ENCODE peak calls at places on chromosomes 6 and 20, in nine cellular contexts. Q, N, J, V, Y, S, W, A and G are unnamed samples.

GRCh38 chr20:34705008-34705382 is 851 bp downstream of the TP53INP2 start:
- DNase-seq in Q (no peak), N (no peak), J (no peak), V (no peak), Y (no peak), S (no peak), W (no peak), A (no peak), G (no peak)

GRCh38 chr6:48658910-48659309 is 547.9 kb upstream of the PTCHD4 start:
- DNase-seq in Q (no peak), N (no peak), J (no peak), V (peak), Y (no peak), S (no peak), W (no peak), A (no peak), G (no peak)

GRCh38 chr6:148658701-148659100 is 88.1 kb upstream of the UST start:
- DNase-seq in Q (no peak), N (no peak), J (no peak), V (no peak), Y (no peak), S (no peak), W (no peak), A (no peak), G (no peak)

GRCh38 chr6:109455502-109456282 is at the start of gene MICAL1:
- DNase-seq in Q (peak), N (peak), J (peak), V (peak), Y (no peak), S (peak), W (peak), A (peak), G (peak)

GRCh38 chr20:43322851-43323250 is 133.1 kb upstream of the PTPRT start:
- DNase-seq in Q (no peak), N (no peak), J (no peak), V (no peak), Y (peak), S (no peak), W (peak), A (no peak), G (peak)

GRCh38 chr6:108667984-108668383 is 107.3 kb downstream of the FOXO3 start:
- DNase-seq in Q (peak), N (no peak), J (peak), V (no peak), Y (peak), S (no peak), W (peak), A (peak), G (peak)

GRCh38 chr6:69894578-69895347 is 28.4 kb downstream of the COL19A1 start:
- DNase-seq in Q (peak), N (no peak), J (no peak), V (no peak), Y (peak), S (no peak), W (peak), A (peak), G (peak)

GRCh38 chr20:33602826-33603590 is 59.1 kb upstream of the C20orf144 start:
- DNase-seq in Q (peak), N (no peak), J (no peak), V (no peak), Y (peak), S (no peak), W (no peak), A (peak), G (no peak)

GRCh38 chr6:83429857-83430605 is 820 bp downstream of the ME1 start:
- DNase-seq in Q (peak), N (peak), J (peak), V (peak), Y (peak), S (no peak), W (peak), A (peak), G (peak)
- H3K4me3 ChIP-seq in Q (peak), N (peak), J (peak), V (peak), Y (peak), S (peak), W (peak), A (peak), G (peak)

GRCh38 chr6:117605169-117605826 is 3.0 kb upstream of the GOPC start:
- DNase-seq in Q (peak), N (no peak), J (peak), V (peak), Y (peak), S (peak), W (peak), A (peak), G (peak)
- TF ChIP-seq CTCF in Q (peak), N (peak), J (peak), V (peak), Y (peak), S (peak), W (peak), A (peak), G (peak)

DNA sequence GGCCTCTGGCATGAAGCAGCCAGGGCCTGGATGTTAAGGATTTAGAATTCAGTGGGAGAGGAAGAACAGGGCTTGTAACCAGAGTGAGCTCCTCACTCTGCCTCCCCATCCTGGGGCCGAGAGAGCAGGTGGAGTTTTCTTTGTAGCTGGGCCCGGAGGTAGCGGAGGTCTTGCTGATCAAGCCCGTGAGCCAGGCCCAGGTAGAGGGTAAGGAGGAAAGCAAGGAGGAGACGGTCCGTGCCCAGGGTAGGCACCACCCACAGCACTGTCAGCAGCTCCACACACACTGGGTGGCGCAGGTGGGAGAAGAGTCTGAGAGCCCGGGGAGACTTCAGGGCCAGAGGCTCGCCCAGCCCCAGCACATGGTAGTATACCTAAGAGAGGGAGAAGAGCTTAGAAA is 2.1 kb upstream of the PPP1R18 start:
- DNase-seq in Q (no peak), N (no peak), J (no peak), V (no peak), Y (no peak), S (no peak), W (no peak), A (no peak), G (no peak)
- H3K4me3 ChIP-seq in Q (peak), N (peak), J (no peak), V (no peak), Y (peak), S (no peak), W (peak), A (peak), G (peak)

GRCh38 chr20:4038047-4038459 is 22.7 kb upstream of the RNF24 start:
- DNase-seq in Q (peak), N (peak), J (peak), V (no peak), Y (peak), S (no peak), W (peak), A (peak), G (peak)
- TF ChIP-seq CTCF in Q (no peak), N (no peak), J (no peak), V (no peak), Y (no peak), S (no peak), W (no peak), A (no peak), G (no peak)

DNA sequence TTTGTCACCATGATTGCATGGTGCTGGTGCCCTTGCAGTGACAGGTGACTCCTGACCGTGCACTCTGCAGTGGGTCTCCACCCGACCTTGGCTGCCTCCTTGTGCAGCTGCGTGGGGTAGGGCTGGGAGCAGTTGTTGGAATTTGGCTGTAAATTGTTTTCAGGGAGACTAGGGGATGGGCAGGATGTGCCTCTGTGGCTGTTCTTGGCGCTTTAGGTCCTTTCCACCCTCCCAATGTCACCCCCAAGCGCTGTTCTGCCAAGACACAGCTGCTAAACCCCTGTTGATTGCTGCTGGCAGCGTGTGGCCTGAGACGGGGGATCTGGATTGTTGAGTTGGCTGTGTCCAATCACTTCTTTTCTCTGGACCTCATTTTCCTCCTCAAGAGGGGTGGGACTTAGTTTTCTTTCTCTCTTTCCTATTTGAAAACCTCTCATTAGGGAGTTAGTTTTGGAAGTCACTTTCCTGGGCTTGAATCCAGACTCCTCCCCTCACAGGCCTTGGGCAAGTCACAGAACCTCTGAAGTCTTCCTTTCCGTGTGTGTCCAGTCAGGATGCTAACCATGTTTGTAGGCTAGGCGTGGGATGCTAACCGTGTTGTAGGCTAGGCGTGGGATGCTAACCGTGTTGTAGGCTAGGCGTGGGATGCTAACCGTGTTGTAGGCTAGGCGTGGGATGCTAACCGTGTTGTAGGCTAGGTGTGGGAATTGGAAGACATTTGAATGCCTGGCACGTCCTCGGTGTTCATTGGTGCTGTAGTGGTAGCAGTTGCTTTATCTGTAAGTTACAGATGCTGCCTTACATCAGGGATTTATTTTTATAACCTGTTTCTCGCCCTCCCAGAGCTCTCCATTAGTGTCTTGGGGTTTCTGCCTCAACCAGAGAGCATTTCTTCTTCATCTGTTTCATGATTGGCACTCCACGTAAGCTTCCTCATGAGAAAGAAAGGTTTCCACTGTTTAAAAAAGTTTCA is 8.6 kb downstream of the IGF2R start:
- DNase-seq in Q (peak), N (peak), J (no peak), V (no peak), Y (peak), S (peak), W (peak), A (peak), G (peak)
- H3K4me3 ChIP-seq in Q (peak), N (peak), J (no peak), V (no peak), Y (no peak), S (no peak), W (no peak), A (no peak), G (peak)

DNA sequence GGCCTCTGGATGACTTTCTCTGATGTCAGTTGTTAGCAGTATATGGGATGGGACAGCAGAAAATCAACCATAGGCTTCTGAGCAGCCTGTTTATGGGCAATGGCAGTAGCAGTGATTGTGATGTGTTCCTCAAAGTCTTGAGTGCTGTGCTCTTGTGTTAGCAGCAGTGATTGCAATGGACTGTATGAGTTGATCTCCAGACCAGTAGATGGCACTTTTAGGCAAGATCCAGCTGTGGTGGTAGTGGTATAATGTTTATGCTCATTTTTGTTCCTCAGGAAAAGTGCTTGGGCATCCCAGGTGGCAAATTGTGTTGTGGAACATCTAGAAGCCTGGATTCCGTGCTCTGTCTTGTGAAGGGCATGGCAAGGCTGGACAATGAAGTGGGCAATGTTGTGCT is 181.6 kb upstream of the SYNCRIP start:
- DNase-seq in Q (no peak), N (no peak), J (no peak), V (no peak), Y (no peak), S (no peak), W (no peak), A (no peak), G (no peak)
- TF ChIP-seq CTCF in Q (no peak), N (no peak), J (no peak), V (no peak), Y (no peak), S (no peak), W (no peak), A (no peak), G (no peak)

GRCh38 chr6:87066449-87067288 is 28.2 kb downstream of the CGA start:
- DNase-seq in Q (peak), N (no peak), J (peak), V (peak), Y (peak), S (peak), W (peak), A (peak), G (peak)
- H3K4me3 ChIP-seq in Q (peak), N (no peak), J (no peak), V (peak), Y (peak), S (no peak), W (peak), A (no peak), G (no peak)

DNA sequence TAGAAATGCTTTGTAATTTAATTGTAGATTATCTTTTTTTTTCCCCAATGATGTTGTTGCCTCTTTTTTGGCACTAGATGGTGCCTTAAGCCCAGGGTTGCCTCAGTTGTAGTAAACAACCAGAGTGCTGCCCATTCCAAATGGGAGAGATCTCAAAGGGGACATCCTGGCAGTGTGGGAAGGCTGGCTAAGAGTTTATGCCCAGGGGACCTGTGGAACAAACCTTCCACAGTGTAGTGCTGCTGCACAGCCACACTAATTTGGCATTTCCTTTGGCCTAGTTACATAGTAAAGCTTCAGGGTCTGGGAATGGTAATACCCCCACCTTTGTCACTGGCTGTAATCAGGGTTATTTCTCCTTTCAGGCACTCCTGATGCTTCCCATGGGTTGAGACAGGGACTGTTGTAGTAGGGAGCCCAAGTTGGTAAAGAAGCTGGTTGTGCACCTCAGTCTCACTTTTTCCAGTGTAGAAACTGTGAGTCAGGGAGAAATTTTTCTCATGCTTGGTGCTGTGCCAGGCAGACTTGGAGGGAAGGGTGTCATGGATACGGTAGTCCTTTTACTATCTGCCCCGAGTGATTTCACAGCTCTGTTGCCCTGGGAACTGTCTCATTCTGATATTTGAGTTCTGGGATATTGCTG is 177.8 kb upstream of the ECI2 start:
- DNase-seq in Q (peak), N (peak), J (peak), V (no peak), Y (peak), S (peak), W (peak), A (peak), G (peak)
- TF ChIP-seq CTCF in Q (peak), N (peak), J (peak), V (no peak), Y (peak), S (no peak), W (peak), A (peak), G (peak)

GRCh38 chr6:90293319-90293937 is 3.2 kb downstream of the BACH2 start:
- DNase-seq in Q (peak), N (no peak), J (no peak), V (no peak), Y (peak), S (no peak), W (no peak), A (peak), G (no peak)
- H3K4me3 ChIP-seq in Q (peak), N (peak), J (no peak), V (no peak), Y (no peak), S (no peak), W (no peak), A (no peak), G (no peak)

DNA sequence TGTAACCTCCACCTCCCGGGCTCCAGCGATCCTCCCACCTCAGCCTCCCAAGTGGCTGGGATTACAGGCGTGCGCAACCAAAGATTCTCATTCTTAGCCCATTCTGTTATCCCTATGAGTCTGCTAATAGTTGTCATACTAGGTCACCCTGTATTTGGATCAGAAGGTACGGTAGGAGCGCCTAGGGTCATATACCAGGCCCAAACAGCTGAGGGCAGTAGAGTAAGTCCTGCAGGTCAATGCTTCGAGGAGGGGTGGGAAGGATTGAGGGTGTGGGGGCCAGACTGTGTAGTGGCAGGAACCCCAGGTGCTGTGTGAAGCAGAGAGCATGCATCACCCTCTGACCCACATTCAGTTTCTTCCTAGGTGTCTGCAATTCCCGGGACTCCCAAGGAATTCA is 22.7 kb upstream of the POU5F1 start:
- DNase-seq in Q (no peak), N (no peak), J (no peak), V (no peak), Y (no peak), S (no peak), W (no peak), A (no peak), G (no peak)
- TF ChIP-seq CTCF in Q (no peak), N (no peak), J (no peak), V (no peak), Y (no peak), S (no peak), W (no peak), A (no peak), G (no peak)